ENCODE peak calls at places on chromosomes 1 and 21, in five cellular contexts. J is A549, T is right lobe of liver, E is esophagus squamous epithelium, S is hepatocyte. Y is an unnamed sample. For H3K4me1, the result is how much of the 10 kb centered on the place peaks cover.

GRCh38 chr1:232029297-232029696 is 402.7 kb downstream of the DISC1 start:
- DNase-seq in J (no peak), T (no peak), E (no peak), S (no peak), Y (no peak)

GRCh38 chr1:86774305-86775304 is 70.2 kb downstream of the SH3GLB1 start:
- DNase-seq in J (peak), T (peak), E (peak), S (peak), Y (peak)

GRCh38 chr1:183323849-183324683 is 94.1 kb downstream of the NMNAT2 start:
- DNase-seq in J (no peak), T (no peak), E (no peak), S (no peak), Y (peak)

GRCh38 chr21:41740604-41741252 is 26.1 kb downstream of the RIPK4 start:
- DNase-seq in J (no peak), T (no peak), E (no peak), S (no peak), Y (no peak)

GRCh38 chr1:231218078-231218477 is 22.9 kb upstream of the GNPAT start:
- DNase-seq in J (no peak), T (no peak), E (no peak), S (no peak), Y (no peak)

GRCh38 chr1:46300673-46301405 is 2.6 kb downstream of the LRRC41 start:
- DNase-seq in J (no peak), T (no peak), E (no peak), S (peak), Y (no peak)

GRCh38 chr1:50697440-50698421 is 262.3 kb downstream of the FAF1 start:
- DNase-seq in J (no peak), T (no peak), E (no peak), S (no peak), Y (no peak)

GRCh38 chr1:78678324-78678723 is 28.7 kb downstream of the IFI44 start:
- DNase-seq in J (no peak), T (no peak), E (no peak), S (no peak), Y (no peak)

GRCh38 chr1:175844877-175845276 is 101.5 kb upstream of the TNR start:
- DNase-seq in J (no peak), T (no peak), E (no peak), S (no peak), Y (no peak)

GRCh38 chr1:39692152-39693064 is 1.2 kb upstream of the HPCAL4 start:
- DNase-seq in J (no peak), T (no peak), E (no peak), S (no peak), Y (no peak)

GRCh38 chr1:70475023-70475422 is 64.0 kb downstream of the CTH start:
- DNase-seq in J (no peak), T (no peak), E (no peak), S (no peak), Y (no peak)

GRCh38 chr1:7993593-7994479 is 32.3 kb downstream of the ERRFI1 start:
- DNase-seq in J (no peak), T (no peak), E (no peak), S (no peak), Y (no peak)

GRCh38 chr21:29338256-29338655 is 39.5 kb downstream of the BACH1 start:
- DNase-seq in J (no peak), T (no peak), E (no peak), S (no peak), Y (no peak)

GRCh38 chr1:115874929-115875328 is 34.0 kb upstream of the NHLH2 start:
- DNase-seq in J (no peak), T (no peak), E (no peak), S (no peak), Y (no peak)

GRCh38 chr1:205977348-205978014 is 25.7 kb downstream of the RAB7B start:
- DNase-seq in J (peak), T (peak), E (no peak), S (peak), Y (peak)

GRCh38 chr1:201877877-201878339 is 10.8 kb upstream of the SHISA4 start:
- DNase-seq in J (peak), T (no peak), E (no peak), S (peak), Y (peak)

GRCh38 chr1:39076127-39076798 is 50.1 kb downstream of the NDUFS5 start:
- DNase-seq in J (no peak), T (peak), E (no peak), S (peak), Y (no peak)

GRCh38 chr1:235882816-235883215 is 16.1 kb upstream of the LYST start:
- DNase-seq in J (no peak), T (no peak), E (no peak), S (no peak), Y (no peak)

GRCh38 chr1:169601096-169601881 is 15.0 kb upstream of the F5 start:
- DNase-seq in J (peak), T (no peak), E (no peak), S (peak), Y (no peak)

GRCh38 chr1:156244712-156245111 is 2.7 kb downstream of the BGLAP start:
- DNase-seq in J (no peak), T (no peak), E (no peak), S (no peak), Y (no peak)

GRCh38 chr1:156247460-156248322 is at the start of gene PAQR6:
- DNase-seq in J (no peak), T (no peak), E (no peak), S (no peak), Y (no peak)

GRCh38 chr1:156245451-156246232 is 2.2 kb downstream of the PAQR6 start:
- DNase-seq in J (no peak), T (no peak), E (no peak), S (peak), Y (no peak)

GRCh38 chr1:156246762-156247459 is 945 bp downstream of the PAQR6 start:
- DNase-seq in J (no peak), T (no peak), E (no peak), S (no peak), Y (no peak)

DNA sequence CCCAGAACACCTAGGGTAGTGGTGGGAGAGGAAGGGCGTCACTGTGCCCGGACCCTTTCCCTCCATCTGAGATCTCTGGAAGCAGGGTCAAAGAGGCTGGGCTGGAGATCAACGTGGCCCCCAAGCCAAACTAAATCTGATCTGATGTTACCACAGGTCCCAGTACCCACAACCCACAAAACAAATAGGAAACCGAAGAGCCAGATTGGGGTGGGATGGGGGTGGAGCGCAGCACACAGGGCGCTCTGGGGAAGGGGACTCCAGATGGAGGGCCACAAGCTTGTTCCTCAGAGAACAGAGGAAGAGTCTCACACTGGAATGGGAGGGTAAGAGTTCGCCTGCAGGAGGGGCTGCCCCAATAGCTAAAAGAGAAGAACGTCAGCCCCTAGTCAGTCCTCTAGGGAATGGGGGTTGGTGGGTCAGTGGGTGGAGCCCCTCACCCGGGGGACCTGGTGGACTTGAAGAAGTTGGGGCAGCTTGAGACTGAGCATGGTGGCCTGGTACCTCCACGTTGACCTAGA is 1.6 kb downstream of the PAQR6 start:
- DNase-seq in J (no peak), T (no peak), E (no peak), S (no peak), Y (no peak)
- H3K4me1 ChIP-seq in J (under half), T (under half), E (under half), S (under half), Y (under half)

DNA sequence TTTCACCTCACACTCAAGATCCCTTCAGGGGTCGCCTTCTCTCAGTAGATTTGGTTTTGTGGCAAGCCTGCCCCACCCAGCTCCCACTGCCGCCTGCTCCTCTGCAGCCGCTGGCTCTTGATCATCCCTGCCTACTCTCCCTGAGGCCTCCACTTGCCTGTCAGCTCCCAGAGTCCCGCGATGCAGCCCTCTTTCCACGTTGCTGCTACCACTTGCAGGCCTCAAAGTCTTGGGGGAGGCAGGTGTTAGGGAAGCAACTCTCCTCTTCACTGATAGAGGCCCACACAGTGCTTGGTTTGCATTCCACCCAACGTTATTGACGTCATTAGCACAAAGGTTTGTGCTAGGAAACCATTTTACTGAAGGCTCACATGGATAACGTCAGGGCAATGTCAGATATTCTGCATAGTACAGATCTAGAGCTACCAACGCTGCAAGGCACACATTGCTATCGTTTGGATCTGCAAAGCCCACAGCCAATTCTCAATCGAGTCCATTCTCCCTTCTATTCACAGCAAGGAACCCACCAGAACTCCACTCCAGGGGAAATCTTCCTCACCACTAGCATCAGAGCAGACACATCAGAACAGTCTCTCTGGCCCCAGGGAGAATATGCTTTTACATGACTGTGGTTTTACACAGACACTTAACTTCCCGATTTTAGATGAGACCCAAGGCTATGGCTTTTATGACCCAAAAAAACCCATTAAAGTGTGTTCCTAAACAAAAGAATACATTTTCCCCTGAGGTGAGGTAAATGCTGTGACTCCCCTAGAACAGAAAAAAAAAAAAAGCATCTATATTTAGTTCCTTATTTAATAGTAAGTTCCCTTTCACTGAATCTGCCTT is 519.5 kb upstream of the CAMK1G start:
- DNase-seq in J (no peak), T (no peak), E (no peak), S (no peak), Y (no peak)
- H3K4me1 ChIP-seq in J (under half), T (under half), E (under half), S (under half), Y (under half)

GRCh38 chr1:25797939-25798338 is 2.1 kb upstream of the SELENON start:
- DNase-seq in J (peak), T (no peak), E (no peak), S (no peak), Y (peak)
- H3K4me1 ChIP-seq in J (under half), T (under half), E (under half), S (under half), Y (under half)

GRCh38 chr1:26747048-26747447 is 40.7 kb upstream of the PIGV start:
- DNase-seq in J (no peak), T (no peak), E (no peak), S (no peak), Y (no peak)

GRCh38 chr1:26745191-26745590 is 42.6 kb upstream of the PIGV start:
- DNase-seq in J (no peak), T (no peak), E (no peak), S (no peak), Y (no peak)

GRCh38 chr1:26749458-26749857 is 38.3 kb upstream of the PIGV start:
- DNase-seq in J (no peak), T (no peak), E (no peak), S (no peak), Y (no peak)

GRCh38 chr1:26744075-26744958 is 43.4 kb upstream of the PIGV start:
- DNase-seq in J (no peak), T (peak), E (peak), S (peak), Y (no peak)

DNA sequence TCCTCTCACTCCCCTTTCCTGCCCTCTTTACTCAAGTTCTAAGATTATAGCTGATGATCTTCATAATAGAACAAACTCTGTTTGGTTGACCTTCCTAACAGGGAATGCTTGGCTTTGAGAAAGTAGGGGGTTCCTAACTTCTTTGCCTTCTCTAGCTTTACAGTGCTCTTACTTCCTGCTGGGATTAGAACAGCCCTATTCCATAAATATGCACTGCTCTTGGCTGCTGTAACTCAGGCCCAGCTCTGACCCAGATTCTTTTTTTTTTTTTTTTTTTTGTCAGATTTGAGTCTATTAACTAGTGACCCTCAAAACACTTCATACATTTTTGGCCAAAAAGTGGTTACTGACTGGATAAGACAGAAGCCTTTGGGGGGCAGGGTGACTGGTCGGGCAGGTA is 39.4 kb upstream of the PIGV start:
- DNase-seq in J (no peak), T (no peak), E (no peak), S (no peak), Y (no peak)
- H3K4me1 ChIP-seq in J (under half), T (under half), E (half or more), S (under half), Y (under half)